ENCODE peak calls at places on chromosome 20, in five cellular contexts. U is activated B cell treated with CpG ODN at 0.5 μM for 24 hours, N is heart right ventricle, O is NCI-H1092, B is lung microvascular endothelial cell. A is an unnamed sample.

GRCh38 chr20:32880635-32881034 is 21.9 kb downstream of the EFCAB8 start:
- DNase-seq in O (no peak), B (no peak), N (no peak), U (no peak), A (no peak)

GRCh38 chr20:57704245-57704644 is 5.6 kb downstream of the PMEPA1 start:
- DNase-seq in U (no peak), N (no peak), O (no peak), B (no peak), A (no peak)

GRCh38 chr20:60013296-60014142 is 55.3 kb downstream of the CDH26 start:
- DNase-seq in N (no peak), U (no peak), O (no peak), B (no peak), A (no peak)

GRCh38 chr20:50717974-50718761 is 13.2 kb upstream of the PARD6B start:
- DNase-seq in B (no peak), U (no peak), N (no peak), O (no peak), A (no peak)

GRCh38 chr20:38450412-38450975 is 15.4 kb upstream of the SNHG17 start:
- DNase-seq in B (peak), O (no peak), N (no peak), U (no peak), A (no peak)

GRCh38 chr20:4041748-4042411 is 26.5 kb upstream of the RNF24 start:
- DNase-seq in O (no peak), U (no peak), B (peak), N (no peak), A (peak)

GRCh38 chr20:41411458-41411857 is 44.8 kb upstream of the EMILIN3 start:
- DNase-seq in B (peak), U (no peak), N (no peak), O (no peak), A (no peak)

GRCh38 chr20:45017281-45017680 is 51.0 kb downstream of the STK4 start:
- DNase-seq in O (no peak), B (no peak), N (no peak), U (no peak), A (no peak)

GRCh38 chr20:8756410-8756809 is 312.5 kb upstream of the PLCB4 start:
- DNase-seq in U (no peak), O (no peak), B (peak), N (no peak), A (peak)

GRCh38 chr20:52859156-52859887 is 112.8 kb upstream of the TSHZ2 start:
- DNase-seq in B (peak), N (no peak), O (no peak), U (no peak), A (peak)

GRCh38 chr20:6811262-6811661 is 43.8 kb downstream of the BMP2 start:
- DNase-seq in O (no peak), U (no peak), N (no peak), B (no peak), A (no peak)

GRCh38 chr20:41424025-41424424 is 57.4 kb upstream of the EMILIN3 start:
- DNase-seq in B (no peak), N (no peak), O (no peak), U (no peak), A (no peak)

GRCh38 chr20:62697468-62697912 is 11.1 kb upstream of the NTSR1 start:
- DNase-seq in O (no peak), N (peak), B (no peak), U (no peak), A (no peak)

A was measured in skeletal muscle cell.